ENCODE peak calls at places on chromosome 11, in eight cellular contexts. Y is cardiac fibroblast, S is lower lobe of right lung, Q is cardiac muscle cell, U is GM10248, K is astrocyte of the spinal cord, M is right atrium auricular region, A is tibial artery. G is an unnamed sample.

GRCh38 chr11:47477323-47477722 is 28.4 kb upstream of the RAPSN start:
- DNase-seq in Y (peak; percentile 57), S (no peak), Q (peak; percentile 57), U (no peak), K (no peak), M (no peak), A (no peak), G (no peak)

GRCh38 chr11:101046947-101047346 is 82.7 kb downstream of the PGR start:
- DNase-seq in Y (no peak), S (no peak), Q (no peak), U (no peak), K (no peak), M (no peak), A (no peak), G (no peak)

GRCh38 chr11:126113515-126113957 is 50.9 kb upstream of the CDON start:
- DNase-seq in Y (peak; percentile 77), S (peak; percentile 88), Q (peak; percentile 98), U (no peak), K (peak; percentile 86), M (peak; percentile 97), A (peak; percentile 97), G (peak; percentile 81)

GRCh38 chr11:125990244-125990643 is 44.4 kb downstream of the VSIG10L2 start:
- DNase-seq in Y (peak; percentile 57), S (no peak), Q (peak; percentile 77), U (no peak), K (peak; percentile 75), M (no peak), A (no peak), G (peak; percentile 64)

GRCh38 chr11:104146421-104146820 is 17.5 kb downstream of the PDGFD start:
- DNase-seq in Y (no peak), S (no peak), Q (no peak), U (no peak), K (no peak), M (no peak), A (no peak), G (no peak)

GRCh38 chr11:36372101-36372767 is 76.1 kb downstream of the PRR5L start:
- DNase-seq in Y (peak; percentile 94), S (no peak), Q (peak; percentile 96), U (no peak), K (peak; percentile 89), M (no peak), A (no peak), G (no peak)

GRCh38 chr11:67409261-67409666 is 5.4 kb downstream of the TBC1D10C start:
- DNase-seq in Y (no peak), S (no peak), Q (no peak), U (peak; percentile 75), K (no peak), M (no peak), A (no peak), G (no peak)

GRCh38 chr11:117818036-117818858 is 6.3 kb downstream of the FXYD2 start:
- DNase-seq in Y (peak; percentile 66), S (peak; percentile 17), Q (no peak), U (peak; percentile 60), K (peak; percentile 37), M (no peak), A (no peak), G (no peak)

GRCh38 chr11:14750911-14751310 is 107.3 kb downstream of the PDE3B start:
- DNase-seq in Y (no peak), S (no peak), Q (no peak), U (no peak), K (no peak), M (no peak), A (no peak), G (no peak)

GRCh38 chr11:98056945-98057344 is 963.8 kb upstream of the CNTN5 start:
- DNase-seq in Y (no peak), S (no peak), Q (no peak), U (no peak), K (no peak), M (no peak), A (no peak), G (no peak)

GRCh38 chr11:119337581-119338317 is 2.9 kb downstream of the C1QTNF5 start:
- DNase-seq in Y (peak; percentile 21), S (peak; percentile 49), Q (peak; percentile 77), U (no peak), K (peak; percentile 74), M (no peak), A (peak; percentile 69), G (no peak)

GRCh38 chr11:84580338-84580737 is 1046.8 kb downstream of the DLG2 start:
- DNase-seq in Y (no peak), S (no peak), Q (no peak), U (no peak), K (no peak), M (no peak), A (no peak), G (no peak)

GRCh38 chr11:65150513-65151271 is 16.4 kb upstream of the SYVN1 start:
- DNase-seq in Y (peak; percentile 88), S (peak; percentile 92), Q (peak; percentile 63), U (peak; percentile 47), K (peak; percentile 90), M (peak; percentile 94), A (peak; percentile 96), G (peak; percentile 50)

GRCh38 chr11:128894685-128895084 is 3.5 kb downstream of the KCNJ5 start:
- DNase-seq in Y (no peak), S (peak; percentile 76), Q (no peak), U (no peak), K (no peak), M (no peak), A (no peak), G (no peak)

GRCh38 chr11:81394324-81394723 is 1339.3 kb downstream of the FAM181B start:
- DNase-seq in Y (no peak), S (no peak), Q (no peak), U (no peak), K (no peak), M (no peak), A (no peak), G (no peak)

GRCh38 chr11:11320820-11321219 is 32.2 kb downstream of the CSNK2A3 start:
- DNase-seq in Y (no peak), S (no peak), Q (peak; percentile 31), U (no peak), K (no peak), M (no peak), A (no peak), G (no peak)

GRCh38 chr11:11313902-11314692 is 39.0 kb downstream of the CSNK2A3 start:
- DNase-seq in Y (no peak), S (no peak), Q (no peak), U (no peak), K (no peak), M (no peak), A (peak; percentile 72), G (no peak)

GRCh38 chr11:11316651-11317050 is 36.4 kb downstream of the CSNK2A3 start:
- DNase-seq in Y (no peak), S (no peak), Q (no peak), U (no peak), K (no peak), M (no peak), A (no peak), G (no peak)

GRCh38 chr11:11318479-11318878 is 34.6 kb downstream of the CSNK2A3 start:
- DNase-seq in Y (no peak), S (no peak), Q (no peak), U (no peak), K (no peak), M (no peak), A (no peak), G (no peak)

GRCh38 chr11:11318961-11319360 is 34.1 kb downstream of the CSNK2A3 start:
- DNase-seq in Y (no peak), S (peak; percentile 55), Q (no peak), U (no peak), K (no peak), M (no peak), A (no peak), G (no peak)
- TF ChIP-seq CTCF in Y (no peak), S (no peak), Q (no peak), U (no peak), K (no peak), M (no peak), A (no peak), G (no peak)

GRCh38 chr11:69943066-69943465 is 123.8 kb upstream of the FGF3 start:
- DNase-seq in Y (no peak), S (peak; percentile 16), Q (no peak), U (no peak), K (no peak), M (no peak), A (no peak), G (no peak)
- TF ChIP-seq CTCF in Y (no peak), S (no peak), Q (peak; percentile 3), U (peak; percentile 23), K (peak; percentile 21), M (no peak), A (no peak), G (no peak)

GRCh38 chr11:23113887-23114216 is 253.6 kb upstream of the CCDC179 start:
- DNase-seq in Y (no peak), S (no peak), Q (no peak), U (no peak), K (no peak), M (no peak), A (no peak), G (no peak)
- TF ChIP-seq CTCF in Y (no peak), S (no peak), Q (no peak), U (no peak), K (no peak), M (no peak), A (no peak), G (no peak)

GRCh38 chr11:120511116-120511803 is at the start of gene GRIK4:
- DNase-seq in Y (peak; percentile 69), S (peak; percentile 85), Q (peak; percentile 82), U (peak; percentile 93), K (peak; percentile 72), M (peak; percentile 85), A (peak; percentile 82), G (peak; percentile 91)

GRCh38 chr11:120514541-120515121 is 3.1 kb downstream of the GRIK4 start:
- DNase-seq in Y (no peak), S (peak; percentile 32), Q (no peak), U (no peak), K (no peak), M (no peak), A (peak; percentile 38), G (no peak)

GRCh38 chr11:120511804-120512726 is 517 bp downstream of the GRIK4 start:
- DNase-seq in Y (no peak), S (peak; percentile 47), Q (no peak), U (no peak), K (no peak), M (no peak), A (peak; percentile 65), G (peak; percentile 59)

GRCh38 chr11:120513436-120514315 is 2.1 kb downstream of the GRIK4 start:
- DNase-seq in Y (no peak), S (peak; percentile 28), Q (no peak), U (no peak), K (no peak), M (no peak), A (peak; percentile 41), G (no peak)

DNA sequence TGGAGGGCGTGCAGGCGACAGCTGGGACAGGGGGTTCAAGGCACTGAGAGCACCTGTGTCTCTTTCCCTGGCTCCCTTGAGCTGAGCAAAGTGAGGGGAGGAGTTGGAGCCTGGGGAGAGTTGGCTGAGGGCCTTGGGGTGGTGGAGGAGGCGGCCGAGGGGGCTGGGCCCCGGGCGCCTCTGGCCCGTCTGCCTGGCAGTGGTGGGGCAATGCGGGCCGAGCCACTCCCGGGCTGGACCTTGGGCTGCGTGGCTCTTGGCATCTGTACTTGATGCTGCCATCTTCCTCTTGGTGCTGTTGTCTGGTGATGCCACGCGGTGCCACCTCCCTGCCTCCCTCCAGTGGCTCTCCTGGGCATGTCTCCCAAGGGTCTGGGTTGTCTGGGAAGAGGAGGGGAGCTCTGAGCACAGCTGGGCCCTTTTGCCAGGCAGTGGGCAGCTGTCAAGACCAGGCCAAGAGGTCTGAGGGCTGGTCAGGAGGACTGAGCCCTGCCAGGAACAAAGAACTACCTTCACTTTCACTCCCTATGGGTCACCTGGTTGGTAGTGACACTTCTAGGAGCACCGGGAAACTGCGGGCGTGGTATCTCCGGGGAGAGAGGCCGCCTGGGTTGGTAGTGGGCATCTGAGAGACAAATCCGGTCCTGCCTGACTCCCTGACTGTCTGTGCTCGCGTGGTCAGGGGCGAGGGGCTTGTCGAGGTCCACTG is 1.3 kb downstream of the GRIK4 start:
- DNase-seq in Y (no peak), S (peak; percentile 38), Q (no peak), U (no peak), K (no peak), M (no peak), A (peak; percentile 58), G (peak; percentile 39)
- TF ChIP-seq CTCF in Y (no peak), S (no peak), Q (peak; percentile 6), U (no peak), K (no peak), M (no peak), A (no peak), G (no peak)

G was measured in ovary.